ENCODE peak calls at places on chromosomes 3 and 15, in four cellular contexts. A is activated CD4-positive, alpha-beta T cell treated with anti-CD3 and anti-CD28 coated beads, Interleukin-2, amount 50 U/mL, for 24 hours; I is SW 1271; E is T1000. D is an unnamed sample.

GRCh38 chr15:94592495-94592894 is 361.1 kb downstream of the MCTP2 start:
- DNase-seq in A (no peak), I (no peak), E (no peak), D (no peak)

GRCh38 chr3:192564611-192565010 is 162.7 kb downstream of the FGF12 start:
- DNase-seq in A (no peak), I (no peak), E (no peak), D (no peak)

GRCh38 chr3:29515451-29515850 is 234.6 kb downstream of the RBMS3 start:
- DNase-seq in A (no peak), I (no peak), E (no peak), D (peak; percentile 18)

GRCh38 chr3:23696842-23697241 is 108.9 kb upstream of the UBE2E1 start:
- DNase-seq in A (no peak), I (no peak), E (no peak), D (no peak)

GRCh38 chr15:42914728-42915497 is 5.7 kb downstream of the TTBK2 start:
- DNase-seq in A (no peak), I (no peak), E (no peak), D (no peak)

GRCh38 chr3:126033051-126033745 is 50.7 kb downstream of the SLC41A3 start:
- DNase-seq in A (no peak), I (no peak), E (no peak), D (no peak)

GRCh38 chr15:58136731-58137130 is 1.4 kb upstream of the AQP9 start:
- DNase-seq in A (no peak), I (no peak), E (no peak), D (no peak)

GRCh38 chr15:95210436-95210981 is 979.1 kb downstream of the MCTP2 start:
- DNase-seq in A (no peak), I (no peak), E (no peak), D (no peak)

GRCh38 chr3:181948286-181948685 is 236.6 kb downstream of the SOX2 start:
- DNase-seq in A (no peak), I (no peak), E (no peak), D (no peak)

GRCh38 chr3:24496529-24497482 is 2.2 kb upstream of the THRB start:
- DNase-seq in A (no peak), I (no peak), E (no peak), D (peak; percentile 16)

GRCh38 chr3:69764861-69765260 is 25.6 kb downstream of the MITF start:
- DNase-seq in A (no peak), I (no peak), E (no peak), D (no peak)

GRCh38 chr15:76398301-76398700 is 61.7 kb downstream of the ISL2 start:
- DNase-seq in A (no peak), I (no peak), E (no peak), D (no peak)

GRCh38 chr3:13575459-13576061 is 26.6 kb downstream of the FBLN2 start:
- DNase-seq in A (no peak), I (no peak), E (no peak), D (no peak)

GRCh38 chr3:115418583-115418982 is 204.7 kb upstream of the GAP43 start:
- DNase-seq in A (no peak), I (no peak), E (no peak), D (no peak)

GRCh38 chr3:169348981-169349942 is 314.2 kb downstream of the MECOM start:
- DNase-seq in A (no peak), I (no peak), E (no peak), D (no peak)

GRCh38 chr3:197942956-197943556 is 6.9 kb upstream of the RPL35A start:
- DNase-seq in A (no peak), I (peak; percentile 20), E (no peak), D (no peak)

GRCh38 chr3:132285620-132285945 is 31.6 kb upstream of the ACP3 start:
- DNase-seq in A (no peak), I (no peak), E (no peak), D (no peak)

GRCh38 chr3:69665026-69665739 is 74.1 kb upstream of the MITF start:
- DNase-seq in A (no peak), I (no peak), E (no peak), D (no peak)

GRCh38 chr3:56773588-56774330 is 28.0 kb downstream of the ARHGEF3 start:
- DNase-seq in A (no peak), I (no peak), E (no peak), D (no peak)

GRCh38 chr3:167776144-167776685 is 40.7 kb downstream of the SERPINI1 start:
- DNase-seq in A (no peak), I (no peak), E (no peak), D (no peak)

GRCh38 chr3:120693439-120694172 is 11.6 kb upstream of the HGD start:
- DNase-seq in A (no peak), I (no peak), E (no peak), D (no peak)

GRCh38 chr3:115087512-115087911 is 59.6 kb downstream of the ZBTB20 start:
- DNase-seq in A (no peak), I (no peak), E (no peak), D (no peak)

D was measured in H54.